ENCODE peak calls at places on chromosomes 7 and 10, in nine cellular contexts. One of them, this sample, is unnamed.

GRCh38 chr10:77698267-77698932 is 60.8 kb upstream of the KCNMA1 start:
- DNase-seq in stomach: no peak
- DNase-seq in vagina: no peak
- DNase-seq in adrenal gland: no peak
- DNase-seq in prostate gland: no peak
- DNase-seq in tibial nerve: no peak
- DNase-seq in transverse colon: no peak
- DNase-seq in GM12892: no peak
- DNase-seq in IMR-90: no peak
- DNase-seq in this sample: no peak

GRCh38 chr10:98433881-98434732 is 12.6 kb downstream of the HPS1 start:
- DNase-seq in stomach: no peak
- DNase-seq in IMR-90: peak
- DNase-seq in adrenal gland: peak
- DNase-seq in tibial nerve: no peak
- DNase-seq in GM12892: no peak
- DNase-seq in vagina: peak
- DNase-seq in prostate gland: no peak
- DNase-seq in transverse colon: no peak
- DNase-seq in this sample: no peak

GRCh38 chr7:143288836-143289235 is 685 bp downstream of the CASP2 start:
- DNase-seq in stomach: no peak
- DNase-seq in GM12892: no peak
- DNase-seq in vagina: no peak
- DNase-seq in IMR-90: peak
- DNase-seq in transverse colon: no peak
- DNase-seq in prostate gland: no peak
- DNase-seq in tibial nerve: no peak
- DNase-seq in adrenal gland: no peak
- DNase-seq in this sample: no peak

GRCh38 chr10:72689660-72690059 is 2.3 kb upstream of the MCU start:
- DNase-seq in vagina: no peak
- DNase-seq in tibial nerve: no peak
- DNase-seq in stomach: no peak
- DNase-seq in transverse colon: no peak
- DNase-seq in GM12892: no peak
- DNase-seq in IMR-90: no peak
- DNase-seq in adrenal gland: no peak
- DNase-seq in prostate gland: no peak
- DNase-seq in this sample: no peak

GRCh38 chr10:77702166-77702565 is 64.6 kb upstream of the KCNMA1 start:
- DNase-seq in vagina: no peak
- DNase-seq in transverse colon: no peak
- DNase-seq in GM12892: no peak
- DNase-seq in adrenal gland: no peak
- DNase-seq in prostate gland: no peak
- DNase-seq in tibial nerve: no peak
- DNase-seq in stomach: no peak
- DNase-seq in IMR-90: peak
- DNase-seq in this sample: no peak

GRCh38 chr7:41796331-41796730 is 93.4 kb upstream of the INHBA start:
- DNase-seq in stomach: no peak
- DNase-seq in tibial nerve: no peak
- DNase-seq in IMR-90: peak
- DNase-seq in vagina: no peak
- DNase-seq in prostate gland: no peak
- DNase-seq in adrenal gland: no peak
- DNase-seq in transverse colon: no peak
- DNase-seq in GM12892: no peak
- DNase-seq in this sample: no peak

GRCh38 chr10:11147723-11148122 is 130.1 kb downstream of the CELF2 start:
- DNase-seq in prostate gland: no peak
- DNase-seq in GM12892: no peak
- DNase-seq in tibial nerve: no peak
- DNase-seq in vagina: no peak
- DNase-seq in IMR-90: no peak
- DNase-seq in stomach: peak
- DNase-seq in adrenal gland: peak
- DNase-seq in transverse colon: no peak
- DNase-seq in this sample: no peak

GRCh38 chr10:125595911-125596310 is 87.1 kb downstream of the TEX36 start:
- DNase-seq in transverse colon: no peak
- DNase-seq in adrenal gland: no peak
- DNase-seq in GM12892: no peak
- DNase-seq in stomach: no peak
- DNase-seq in tibial nerve: no peak
- DNase-seq in IMR-90: no peak
- DNase-seq in prostate gland: no peak
- DNase-seq in vagina: no peak
- DNase-seq in this sample: no peak

GRCh38 chr10:33334170-33334838 is at the start of gene NRP1:
- DNase-seq in vagina: no peak
- DNase-seq in prostate gland: peak
- DNase-seq in IMR-90: no peak
- DNase-seq in adrenal gland: peak
- DNase-seq in stomach: no peak
- DNase-seq in transverse colon: peak
- DNase-seq in GM12892: peak
- DNase-seq in tibial nerve: peak
- DNase-seq in this sample: no peak

GRCh38 chr7:30057741-30058140 is 29.5 kb downstream of the PLEKHA8 start:
- DNase-seq in stomach: no peak
- DNase-seq in prostate gland: no peak
- DNase-seq in GM12892: no peak
- DNase-seq in transverse colon: no peak
- DNase-seq in adrenal gland: no peak
- DNase-seq in IMR-90: peak
- DNase-seq in vagina: no peak
- DNase-seq in tibial nerve: no peak
- DNase-seq in this sample: no peak

GRCh38 chr7:102063736-102064135 is 222.9 kb upstream of the SH2B2 start:
- DNase-seq in tibial nerve: no peak
- DNase-seq in IMR-90: peak
- DNase-seq in vagina: no peak
- DNase-seq in GM12892: no peak
- DNase-seq in adrenal gland: no peak
- DNase-seq in stomach: peak
- DNase-seq in prostate gland: no peak
- DNase-seq in transverse colon: peak
- DNase-seq in this sample: no peak

GRCh38 chr10:115093286-115093775 is at the start of gene ATRNL1:
- DNase-seq in prostate gland: no peak
- DNase-seq in tibial nerve: no peak
- DNase-seq in transverse colon: peak
- DNase-seq in IMR-90: no peak
- DNase-seq in vagina: no peak
- DNase-seq in adrenal gland: peak
- DNase-seq in GM12892: peak
- DNase-seq in stomach: no peak
- DNase-seq in this sample: no peak
- TF ChIP-seq POLR2A in prostate gland: no peak
- TF ChIP-seq POLR2A in tibial nerve: no peak
- TF ChIP-seq POLR2A in transverse colon: no peak
- TF ChIP-seq POLR2A in IMR-90: no peak
- TF ChIP-seq POLR2A in vagina: no peak
- TF ChIP-seq POLR2A in adrenal gland: no peak
- TF ChIP-seq POLR2A in GM12892: peak
- TF ChIP-seq POLR2A in stomach: no peak
- TF ChIP-seq POLR2A in this sample: no peak

GRCh38 chr7:109503421-109503820 is 933.7 kb downstream of the DNAJB9 start:
- DNase-seq in vagina: no peak
- DNase-seq in transverse colon: no peak
- DNase-seq in prostate gland: no peak
- DNase-seq in stomach: no peak
- DNase-seq in IMR-90: no peak
- DNase-seq in GM12892: no peak
- DNase-seq in tibial nerve: no peak
- DNase-seq in adrenal gland: no peak
- DNase-seq in this sample: no peak
- TF ChIP-seq POLR2A in vagina: no peak
- TF ChIP-seq POLR2A in transverse colon: no peak
- TF ChIP-seq POLR2A in prostate gland: no peak
- TF ChIP-seq POLR2A in stomach: no peak
- TF ChIP-seq POLR2A in IMR-90: no peak
- TF ChIP-seq POLR2A in GM12892: no peak
- TF ChIP-seq POLR2A in tibial nerve: no peak
- TF ChIP-seq POLR2A in adrenal gland: no peak
- TF ChIP-seq POLR2A in this sample: no peak

GRCh38 chr7:130668258-130669050 is at the start of gene COPG2:
- DNase-seq in tibial nerve: peak
- DNase-seq in IMR-90: peak
- DNase-seq in adrenal gland: peak
- DNase-seq in stomach: peak
- DNase-seq in GM12892: peak
- DNase-seq in transverse colon: peak
- DNase-seq in prostate gland: peak
- DNase-seq in vagina: no peak
- DNase-seq in this sample: peak
- TF ChIP-seq POLR2A in tibial nerve: peak
- TF ChIP-seq POLR2A in IMR-90: peak
- TF ChIP-seq POLR2A in adrenal gland: no peak
- TF ChIP-seq POLR2A in stomach: no peak
- TF ChIP-seq POLR2A in GM12892: peak
- TF ChIP-seq POLR2A in transverse colon: no peak
- TF ChIP-seq POLR2A in prostate gland: peak
- TF ChIP-seq POLR2A in vagina: no peak
- TF ChIP-seq POLR2A in this sample: no peak

GRCh38 chr7:44565097-44565794 is 8.5 kb downstream of the DDX56 start:
- DNase-seq in IMR-90: peak
- DNase-seq in GM12892: peak
- DNase-seq in tibial nerve: peak
- DNase-seq in transverse colon: peak
- DNase-seq in prostate gland: peak
- DNase-seq in stomach: peak
- DNase-seq in adrenal gland: peak
- DNase-seq in vagina: no peak
- DNase-seq in this sample: peak
- TF ChIP-seq POLR2A in IMR-90: peak
- TF ChIP-seq POLR2A in GM12892: no peak
- TF ChIP-seq POLR2A in tibial nerve: no peak
- TF ChIP-seq POLR2A in transverse colon: no peak
- TF ChIP-seq POLR2A in prostate gland: no peak
- TF ChIP-seq POLR2A in stomach: no peak
- TF ChIP-seq POLR2A in adrenal gland: no peak
- TF ChIP-seq POLR2A in vagina: no peak
- TF ChIP-seq POLR2A in this sample: no peak

GRCh38 chr7:137865764-137866163 is 19.0 kb upstream of the DGKI start:
- DNase-seq in adrenal gland: no peak
- DNase-seq in tibial nerve: no peak
- DNase-seq in stomach: no peak
- DNase-seq in transverse colon: no peak
- DNase-seq in vagina: no peak
- DNase-seq in prostate gland: no peak
- DNase-seq in GM12892: no peak
- DNase-seq in IMR-90: no peak
- DNase-seq in this sample: no peak

GRCh38 chr7:137867289-137867688 is 20.5 kb upstream of the DGKI start:
- DNase-seq in adrenal gland: no peak
- DNase-seq in stomach: no peak
- DNase-seq in vagina: no peak
- DNase-seq in transverse colon: no peak
- DNase-seq in IMR-90: no peak
- DNase-seq in tibial nerve: no peak
- DNase-seq in prostate gland: no peak
- DNase-seq in GM12892: no peak
- DNase-seq in this sample: no peak

GRCh38 chr7:137862358-137862757 is 15.6 kb upstream of the DGKI start:
- DNase-seq in IMR-90: no peak
- DNase-seq in GM12892: no peak
- DNase-seq in stomach: no peak
- DNase-seq in prostate gland: no peak
- DNase-seq in transverse colon: no peak
- DNase-seq in tibial nerve: no peak
- DNase-seq in adrenal gland: no peak
- DNase-seq in vagina: no peak
- DNase-seq in this sample: no peak

DNA sequence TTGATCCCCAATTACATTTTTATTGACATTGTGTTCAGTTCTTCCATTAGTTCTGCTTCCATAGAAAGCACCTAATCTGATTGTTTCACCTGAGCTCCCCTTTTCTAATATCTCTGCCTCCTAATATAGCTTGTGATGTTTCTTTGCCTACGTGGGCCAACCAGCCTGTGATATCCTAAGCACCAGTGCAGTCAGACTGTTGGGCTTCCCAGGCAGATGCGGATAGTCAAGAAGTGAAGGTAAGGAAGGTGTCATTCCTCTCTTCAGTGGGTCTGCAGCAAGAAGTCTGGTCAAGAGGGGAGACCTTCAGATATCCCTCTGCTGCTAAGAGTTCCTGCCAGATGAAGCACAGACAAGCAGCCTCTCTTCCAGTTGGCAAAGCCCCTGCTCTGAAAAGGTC is 16.2 kb upstream of the DGKI start:
- DNase-seq in vagina: no peak
- DNase-seq in adrenal gland: no peak
- DNase-seq in transverse colon: no peak
- DNase-seq in IMR-90: no peak
- DNase-seq in stomach: no peak
- DNase-seq in tibial nerve: no peak
- DNase-seq in GM12892: no peak
- DNase-seq in prostate gland: no peak
- DNase-seq in this sample: no peak
- TF ChIP-seq POLR2A in vagina: no peak
- TF ChIP-seq POLR2A in adrenal gland: no peak
- TF ChIP-seq POLR2A in transverse colon: no peak
- TF ChIP-seq POLR2A in IMR-90: no peak
- TF ChIP-seq POLR2A in stomach: no peak
- TF ChIP-seq POLR2A in tibial nerve: no peak
- TF ChIP-seq POLR2A in GM12892: no peak
- TF ChIP-seq POLR2A in prostate gland: no peak
- TF ChIP-seq POLR2A in this sample: no peak